ENCODE peak calls at places on chromosomes 11 and 22, in nine cellular contexts. One of them, this sample, is unnamed.

GRCh38 chr11:113506461-113506860 is 31.3 kb upstream of the DRD2 start:
- DNase-seq in AG09309: no peak
- DNase-seq in neuronal stem cell: no peak
- DNase-seq in endothelial cell: no peak
- DNase-seq in sciatic nerve: no peak
- DNase-seq in AG08395: no peak
- DNase-seq in NCI-H187 treated with DMSO at 0.1 percent for 48 hours: no peak
- DNase-seq in CD4-positive, alpha-beta memory T cell: no peak
- DNase-seq in NCI-H1417: no peak
- DNase-seq in this sample: no peak

GRCh38 chr11:38460429-38460828 is 1862.4 kb upstream of the RAG2 start:
- DNase-seq in AG08395: no peak
- DNase-seq in CD4-positive, alpha-beta memory T cell: no peak
- DNase-seq in neuronal stem cell: no peak
- DNase-seq in endothelial cell: no peak
- DNase-seq in AG09309: no peak
- DNase-seq in NCI-H187 treated with DMSO at 0.1 percent for 48 hours: no peak
- DNase-seq in NCI-H1417: no peak
- DNase-seq in sciatic nerve: no peak
- DNase-seq in this sample: no peak

GRCh38 chr11:27319065-27319464 is 44.0 kb downstream of the CCDC34 start:
- DNase-seq in neuronal stem cell: no peak
- DNase-seq in AG08395: peak; percentile 81
- DNase-seq in AG09309: no peak
- DNase-seq in sciatic nerve: no peak
- DNase-seq in NCI-H187 treated with DMSO at 0.1 percent for 48 hours: no peak
- DNase-seq in endothelial cell: no peak
- DNase-seq in NCI-H1417: no peak
- DNase-seq in CD4-positive, alpha-beta memory T cell: no peak
- DNase-seq in this sample: no peak

GRCh38 chr11:65851083-65851579 is 6.8 kb downstream of the CFL1 start:
- DNase-seq in neuronal stem cell: no peak
- DNase-seq in endothelial cell: no peak
- DNase-seq in AG09309: no peak
- DNase-seq in CD4-positive, alpha-beta memory T cell: no peak
- DNase-seq in AG08395: no peak
- DNase-seq in NCI-H187 treated with DMSO at 0.1 percent for 48 hours: no peak
- DNase-seq in sciatic nerve: no peak
- DNase-seq in NCI-H1417: no peak
- DNase-seq in this sample: no peak

GRCh38 chr11:16013649-16014275 is 342.6 kb downstream of the SOX6 start:
- DNase-seq in NCI-H187 treated with DMSO at 0.1 percent for 48 hours: peak; percentile 56
- DNase-seq in NCI-H1417: no peak
- DNase-seq in AG09309: no peak
- DNase-seq in AG08395: no peak
- DNase-seq in neuronal stem cell: no peak
- DNase-seq in sciatic nerve: no peak
- DNase-seq in endothelial cell: no peak
- DNase-seq in CD4-positive, alpha-beta memory T cell: no peak
- DNase-seq in this sample: no peak

GRCh38 chr22:41523464-41524221 is 20.6 kb downstream of the POLR3H start:
- DNase-seq in AG08395: peak; percentile 50
- DNase-seq in endothelial cell: no peak
- DNase-seq in AG09309: no peak
- DNase-seq in NCI-H187 treated with DMSO at 0.1 percent for 48 hours: no peak
- DNase-seq in sciatic nerve: no peak
- DNase-seq in NCI-H1417: no peak
- DNase-seq in neuronal stem cell: no peak
- DNase-seq in CD4-positive, alpha-beta memory T cell: no peak
- DNase-seq in this sample: no peak

GRCh38 chr22:41574847-41575381 is 14.1 kb downstream of the CSDC2 start:
- DNase-seq in endothelial cell: no peak
- DNase-seq in neuronal stem cell: no peak
- DNase-seq in NCI-H187 treated with DMSO at 0.1 percent for 48 hours: no peak
- DNase-seq in sciatic nerve: peak; percentile 80
- DNase-seq in AG08395: no peak
- DNase-seq in CD4-positive, alpha-beta memory T cell: no peak
- DNase-seq in AG09309: no peak
- DNase-seq in NCI-H1417: no peak
- DNase-seq in this sample: no peak

GRCh38 chr11:15665368-15665871 is 550.7 kb downstream of the INSC start:
- DNase-seq in AG08395: no peak
- DNase-seq in AG09309: peak; percentile 40
- DNase-seq in NCI-H187 treated with DMSO at 0.1 percent for 48 hours: no peak
- DNase-seq in neuronal stem cell: no peak
- DNase-seq in NCI-H1417: no peak
- DNase-seq in endothelial cell: no peak
- DNase-seq in sciatic nerve: no peak
- DNase-seq in CD4-positive, alpha-beta memory T cell: no peak
- DNase-seq in this sample: peak; percentile 28

GRCh38 chr22:37631448-37632173 is 7.9 kb upstream of the SH3BP1 start:
- DNase-seq in NCI-H187 treated with DMSO at 0.1 percent for 48 hours: no peak
- DNase-seq in AG09309: no peak
- DNase-seq in neuronal stem cell: no peak
- DNase-seq in sciatic nerve: no peak
- DNase-seq in NCI-H1417: no peak
- DNase-seq in CD4-positive, alpha-beta memory T cell: no peak
- DNase-seq in endothelial cell: no peak
- DNase-seq in AG08395: no peak
- DNase-seq in this sample: no peak

GRCh38 chr11:94675788-94676187 is 92.4 kb upstream of the AMOTL1 start:
- DNase-seq in AG09309: no peak
- DNase-seq in neuronal stem cell: no peak
- DNase-seq in sciatic nerve: no peak
- DNase-seq in endothelial cell: no peak
- DNase-seq in AG08395: no peak
- DNase-seq in CD4-positive, alpha-beta memory T cell: no peak
- DNase-seq in NCI-H187 treated with DMSO at 0.1 percent for 48 hours: no peak
- DNase-seq in NCI-H1417: no peak
- DNase-seq in this sample: no peak

GRCh38 chr11:12556155-12556554 is 118.1 kb upstream of the TEAD1 start:
- DNase-seq in CD4-positive, alpha-beta memory T cell: no peak
- DNase-seq in NCI-H1417: no peak
- DNase-seq in AG08395: peak; percentile 51
- DNase-seq in AG09309: no peak
- DNase-seq in endothelial cell: no peak
- DNase-seq in sciatic nerve: no peak
- DNase-seq in neuronal stem cell: no peak
- DNase-seq in NCI-H187 treated with DMSO at 0.1 percent for 48 hours: no peak
- DNase-seq in this sample: no peak

GRCh38 chr11:47494996-47495855 is 46.3 kb upstream of the RAPSN start:
- DNase-seq in sciatic nerve: no peak
- DNase-seq in AG09309: peak; percentile 83
- DNase-seq in NCI-H187 treated with DMSO at 0.1 percent for 48 hours: no peak
- DNase-seq in neuronal stem cell: no peak
- DNase-seq in CD4-positive, alpha-beta memory T cell: no peak
- DNase-seq in NCI-H1417: no peak
- DNase-seq in endothelial cell: no peak
- DNase-seq in AG08395: peak; percentile 12
- DNase-seq in this sample: no peak

GRCh38 chr11:63668396-63668795 is 2.8 kb downstream of the ATL3 start:
- DNase-seq in NCI-H1417: no peak
- DNase-seq in AG08395: peak; percentile 3
- DNase-seq in NCI-H187 treated with DMSO at 0.1 percent for 48 hours: no peak
- DNase-seq in endothelial cell: no peak
- DNase-seq in CD4-positive, alpha-beta memory T cell: no peak
- DNase-seq in neuronal stem cell: no peak
- DNase-seq in sciatic nerve: no peak
- DNase-seq in AG09309: no peak
- DNase-seq in this sample: no peak

GRCh38 chr22:17106785-17107546 is 14.2 kb downstream of the TMEM121B start:
- DNase-seq in NCI-H187 treated with DMSO at 0.1 percent for 48 hours: no peak
- DNase-seq in CD4-positive, alpha-beta memory T cell: no peak
- DNase-seq in AG08395: no peak
- DNase-seq in sciatic nerve: no peak
- DNase-seq in endothelial cell: no peak
- DNase-seq in NCI-H1417: no peak
- DNase-seq in AG09309: no peak
- DNase-seq in neuronal stem cell: no peak
- DNase-seq in this sample: no peak

GRCh38 chr11:48043111-48043997 is 63.0 kb downstream of the PTPRJ start:
- DNase-seq in NCI-H1417: no peak
- DNase-seq in AG08395: no peak
- DNase-seq in AG09309: no peak
- DNase-seq in sciatic nerve: no peak
- DNase-seq in endothelial cell: no peak
- DNase-seq in CD4-positive, alpha-beta memory T cell: no peak
- DNase-seq in NCI-H187 treated with DMSO at 0.1 percent for 48 hours: no peak
- DNase-seq in neuronal stem cell: no peak
- DNase-seq in this sample: no peak

GRCh38 chr11:62540804-62541671 is 5.6 kb downstream of the AHNAK start:
- DNase-seq in NCI-H1417: no peak
- DNase-seq in sciatic nerve: no peak
- DNase-seq in neuronal stem cell: no peak
- DNase-seq in AG09309: no peak
- DNase-seq in CD4-positive, alpha-beta memory T cell: no peak
- DNase-seq in NCI-H187 treated with DMSO at 0.1 percent for 48 hours: no peak
- DNase-seq in endothelial cell: no peak
- DNase-seq in AG08395: no peak
- DNase-seq in this sample: no peak

GRCh38 chr11:130897262-130898182 is 18.8 kb downstream of the SNX19 start:
- DNase-seq in neuronal stem cell: no peak
- DNase-seq in NCI-H1417: no peak
- DNase-seq in sciatic nerve: peak; percentile 82
- DNase-seq in AG08395: peak; percentile 91
- DNase-seq in endothelial cell: no peak
- DNase-seq in NCI-H187 treated with DMSO at 0.1 percent for 48 hours: no peak
- DNase-seq in AG09309: peak; percentile 92
- DNase-seq in CD4-positive, alpha-beta memory T cell: no peak
- DNase-seq in this sample: no peak

This sample was measured in HuH-7.